ENCODE peak calls at places on chromosomes 1 and 21, in four cellular contexts. P is lower lobe of right lung; K is iPS-NIHi11; Q is stimulated activated CD8-positive, alpha-beta memory T cell treated with anti-CD3 and anti-CD28 coated beads, Interleukin-4, amount 100 ng/mL, for 24 hours. L is an unnamed sample.

GRCh38 chr1:201275266-201275666 is 8.0 kb upstream of the PKP1 start:
- DNase-seq in P (no peak), K (peak), Q (no peak), L (no peak)

GRCh38 chr1:55931272-55931940 is 648.0 kb downstream of the PLPP3 start:
- DNase-seq in P (no peak), K (no peak), Q (no peak), L (no peak)

GRCh38 chr1:8343464-8344001 is 25.6 kb downstream of the SLC45A1 start:
- DNase-seq in P (peak), K (no peak), Q (no peak), L (no peak)

GRCh38 chr1:160046494-160047115 is 14.8 kb upstream of the PIGM start:
- DNase-seq in Q (no peak), P (no peak), K (peak), L (no peak)

GRCh38 chr1:89889336-89889640 is 68.5 kb downstream of the LRRC8D start:
- DNase-seq in Q (no peak), K (no peak), P (no peak), L (no peak)

GRCh38 chr1:118223426-118223825 is 38.4 kb upstream of the SPAG17 start:
- DNase-seq in K (peak), Q (no peak), P (no peak), L (no peak)

GRCh38 chr1:156781585-156782186 is 14.4 kb downstream of the PRCC start:
- DNase-seq in Q (no peak), P (no peak), K (no peak), L (no peak)

GRCh38 chr1:227306689-227307088 is 11.6 kb downstream of the CDC42BPA start:
- DNase-seq in P (no peak), Q (no peak), K (no peak), L (no peak)

GRCh38 chr1:18962121-18962721 is 5.7 kb upstream of the IFFO2 start:
- DNase-seq in Q (no peak), P (no peak), K (no peak), L (no peak)

GRCh38 chr1:164637461-164638375 is 78.7 kb downstream of the PBX1 start:
- DNase-seq in P (no peak), Q (no peak), K (no peak), L (no peak)

GRCh38 chr21:37087188-37087587 is 14.1 kb downstream of the TTC3 start:
- DNase-seq in Q (no peak), P (no peak), K (no peak), L (no peak)

GRCh38 chr1:203690730-203691129 is 64.1 kb downstream of the ATP2B4 start:
- DNase-seq in Q (no peak), P (no peak), K (no peak), L (no peak)

GRCh38 chr1:206735553-206736031 is 35.0 kb upstream of the IL19 start:
- DNase-seq in K (no peak), Q (no peak), P (no peak), L (peak)

GRCh38 chr1:248811514-248812490 is 13.9 kb downstream of the SH3BP5L start:
- DNase-seq in Q (no peak), K (peak), P (no peak), L (no peak)

GRCh38 chr1:76668046-76668445 is 199.2 kb upstream of the ST6GALNAC5 start:
- DNase-seq in K (no peak), Q (no peak), P (no peak), L (no peak)

GRCh38 chr1:182633657-182634281 is 29.6 kb upstream of the RGS16 start:
- DNase-seq in P (no peak), Q (no peak), K (no peak), L (no peak)

GRCh38 chr1:221039616-221040015 is 160.4 kb downstream of the HLX start:
- DNase-seq in P (no peak), Q (no peak), K (no peak), L (no peak)

GRCh38 chr1:95793893-95794292 is 559.9 kb downstream of the RWDD3 start:
- DNase-seq in P (no peak), Q (no peak), K (peak), L (no peak)

GRCh38 chr1:39378377-39378776 is 113.1 kb upstream of the BMP8A start:
- DNase-seq in K (peak), P (no peak), Q (no peak), L (no peak)

GRCh38 chr1:26618561-26618960 is 77.3 kb upstream of the ARID1A start:
- DNase-seq in K (no peak), Q (no peak), P (no peak), L (no peak)

GRCh38 chr1:42947137-42947536 is 11.5 kb downstream of the SLC2A1 start:
- DNase-seq in Q (no peak), K (no peak), P (no peak), L (no peak)

GRCh38 chr1:32413507-32414185 is 19.4 kb upstream of the BSDC1 start:
- DNase-seq in Q (peak), P (peak), K (peak), L (peak)

GRCh38 chr1:25451903-25452302 is 21.2 kb downstream of the MACO1 start:
- DNase-seq in K (no peak), Q (no peak), P (no peak), L (no peak)

GRCh38 chr1:212030936-212031528 is 4.3 kb downstream of the INTS7 start:
- DNase-seq in P (no peak), Q (no peak), K (no peak), L (no peak)

GRCh38 chr1:158893654-158894053 is 37.7 kb upstream of the PYHIN1 start:
- DNase-seq in P (no peak), Q (no peak), K (no peak), L (no peak)

GRCh38 chr21:36509966-36510742 is 30.2 kb upstream of the CLDN14 start:
- DNase-seq in P (peak), K (peak), Q (no peak), L (no peak)

GRCh38 chr21:27582246-27582945 is 615.5 kb upstream of the ADAMTS5 start:
- DNase-seq in K (no peak), P (no peak), Q (no peak), L (no peak)

GRCh38 chr1:11790880-11791715 is 14.7 kb downstream of the MTHFR start:
- DNase-seq in K (no peak), P (peak), Q (no peak), L (peak)

GRCh38 chr1:213125686-213126085 is 74.6 kb downstream of the RPS6KC1 start:
- DNase-seq in P (no peak), K (no peak), Q (no peak), L (no peak)

GRCh38 chr1:205091043-205091740 is 6.9 kb upstream of the TMEM81 start:
- DNase-seq in K (no peak), Q (no peak), P (no peak), L (no peak)

GRCh38 chr1:21216835-21217811 is 40.4 kb upstream of the EIF4G3 start:
- DNase-seq in K (peak), P (peak), Q (peak), L (no peak)

GRCh38 chr1:205073511-205073910 is 10.7 kb downstream of the TMEM81 start:
- DNase-seq in K (no peak), P (no peak), Q (no peak), L (no peak)

GRCh38 chr1:245648749-245649517 is 494.1 kb downstream of the KIF26B start:
- DNase-seq in Q (no peak), K (peak), P (no peak), L (no peak)

GRCh38 chr1:174114788-174115448 is 44.4 kb upstream of the RABGAP1L start:
- DNase-seq in Q (no peak), K (peak), P (no peak), L (no peak)

GRCh38 chr1:82317671-82318070 is 516.9 kb downstream of the ADGRL2 start:
- DNase-seq in P (no peak), K (no peak), Q (no peak), L (no peak)

GRCh38 chr1:211579434-211580302 is 707 bp upstream of the SLC30A1 start:
- DNase-seq in Q (no peak), K (no peak), P (peak), L (no peak)